ENCODE peak calls at places on chromosomes 7 and 10, in five cellular contexts. A is SK-N-SH, C is HepG2, W is GM12878, E is K562. D is an unnamed sample.

GRCh38 chr7:92244803-92245486 is 769 bp downstream of the KRIT1 start:
- DNase-seq in C (no peak), A (no peak), W (no peak), E (peak), D (no peak)

GRCh38 chr10:46264737-46265368 is 21.9 kb upstream of the ANTXRL start:
- DNase-seq in A (no peak), E (no peak), W (no peak), C (no peak), D (no peak)

GRCh38 chr10:34966440-34966839 is 123.7 kb downstream of the CUL2 start:
- DNase-seq in E (no peak), C (no peak), W (no peak), A (no peak), D (no peak)

GRCh38 chr7:140723574-140723973 is 27.1 kb downstream of the NDUFB2 start:
- DNase-seq in C (no peak), A (no peak), E (no peak), W (no peak), D (no peak)

GRCh38 chr10:127903789-127904188 is 3.1 kb upstream of the PTPRE start:
- DNase-seq in A (no peak), C (no peak), E (no peak), W (no peak), D (no peak)

GRCh38 chr10:130230036-130230435 is 93.8 kb downstream of the GLRX3 start:
- DNase-seq in W (no peak), A (no peak), C (no peak), E (no peak), D (no peak)

GRCh38 chr7:57339198-57339944 is 110.6 kb upstream of the ZNF716 start:
- DNase-seq in E (no peak), W (no peak), C (no peak), A (no peak), D (no peak)

GRCh38 chr10:119006451-119007210 is 22.9 kb upstream of the NANOS1 start:
- DNase-seq in W (no peak), E (no peak), C (peak), A (peak), D (no peak)

GRCh38 chr10:71512213-71512745 is 115.6 kb downstream of the CDH23 start:
- DNase-seq in W (no peak), A (peak), E (no peak), C (no peak), D (no peak)

GRCh38 chr7:31487476-31487875 is 26.4 kb upstream of the ITPRID1 start:
- DNase-seq in E (no peak), W (no peak), C (no peak), A (no peak), D (no peak)

GRCh38 chr7:33075818-33076483 is 13.4 kb upstream of the NT5C3A start:
- DNase-seq in W (no peak), A (no peak), E (no peak), C (no peak), D (no peak)

GRCh38 chr7:78019457-78020130 is 221.0 kb downstream of the PHTF2 start:
- DNase-seq in C (peak), W (no peak), E (peak), A (peak), D (peak)

GRCh38 chr7:40611472-40611871 is 476.7 kb downstream of the SUGCT start:
- DNase-seq in C (no peak), W (no peak), A (no peak), E (no peak), D (no peak)

GRCh38 chr10:60473557-60473956 is 83.9 kb upstream of the ANK3 start:
- DNase-seq in E (no peak), W (no peak), A (no peak), C (peak), D (no peak)

GRCh38 chr10:96719850-96720421 is 378 bp downstream of the PIK3AP1 start:
- DNase-seq in C (peak), A (peak), W (no peak), E (peak), D (peak)

GRCh38 chr10:12471135-12471534 is 121.8 kb downstream of the CAMK1D start:
- DNase-seq in W (no peak), C (no peak), E (no peak), A (no peak), D (no peak)

GRCh38 chr10:6089334-6090219 is 743 bp downstream of the RBM17 start:
- DNase-seq in E (no peak), C (peak), W (no peak), A (peak), D (no peak)
- TF ChIP-seq ZBTB33 in E (no peak), C (no peak), W (no peak), A (no peak), D (no peak)

GRCh38 chr7:117157121-117157870 is 165.6 kb downstream of the WNT2 start:
- DNase-seq in E (peak), C (no peak), W (no peak), A (peak), D (no peak)
- TF ChIP-seq ZBTB33 in E (no peak), C (no peak), W (no peak), A (peak), D (no peak)

DNA sequence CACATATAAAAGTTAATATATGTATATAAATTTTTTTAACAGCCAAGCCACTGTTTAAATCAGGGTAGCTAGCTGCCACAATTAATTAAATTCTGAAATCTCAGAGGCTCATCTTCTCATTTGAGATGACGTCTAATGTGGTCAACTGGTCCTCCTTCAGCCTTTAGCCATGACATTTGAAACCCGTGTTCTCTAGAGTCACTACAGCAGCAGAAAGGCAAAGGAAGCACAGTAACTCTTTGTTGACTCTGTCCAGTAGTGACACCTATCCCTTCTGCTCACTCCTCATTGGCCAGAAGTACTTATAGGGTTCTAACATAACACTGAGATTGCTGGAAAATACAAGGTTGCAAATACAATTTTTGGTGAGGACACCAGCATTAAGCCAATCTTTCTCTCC is 555.5 kb downstream of the ETV1 start:
- DNase-seq in C (no peak), A (no peak), E (no peak), W (no peak), D (no peak)
- TF ChIP-seq ZBTB33 in C (no peak), A (no peak), E (no peak), W (no peak), D (no peak)

DNA sequence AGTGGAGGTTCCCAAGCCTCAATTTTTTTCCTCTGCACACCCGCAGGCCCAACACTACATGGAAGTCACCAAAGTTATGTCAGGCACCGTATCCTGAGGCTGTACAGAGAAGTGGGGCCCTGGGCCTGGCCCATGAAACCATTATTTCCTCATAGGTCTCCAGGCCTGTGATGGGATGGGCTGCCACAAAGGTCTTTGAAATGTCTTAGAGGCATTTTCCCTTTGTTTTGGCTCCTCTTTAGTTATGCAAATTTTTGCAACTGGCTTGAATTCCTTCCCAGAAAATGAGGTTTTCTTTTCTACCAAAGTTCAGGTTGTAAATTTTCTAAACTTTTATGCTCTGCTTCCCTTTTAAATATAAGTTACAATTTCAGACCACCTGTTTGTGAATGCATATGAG is 365.2 kb downstream of the HGF start:
- DNase-seq in E (no peak), A (no peak), C (no peak), W (no peak), D (no peak)
- TF ChIP-seq ZBTB33 in E (no peak), A (no peak), C (no peak), W (no peak), D (no peak)

DNA sequence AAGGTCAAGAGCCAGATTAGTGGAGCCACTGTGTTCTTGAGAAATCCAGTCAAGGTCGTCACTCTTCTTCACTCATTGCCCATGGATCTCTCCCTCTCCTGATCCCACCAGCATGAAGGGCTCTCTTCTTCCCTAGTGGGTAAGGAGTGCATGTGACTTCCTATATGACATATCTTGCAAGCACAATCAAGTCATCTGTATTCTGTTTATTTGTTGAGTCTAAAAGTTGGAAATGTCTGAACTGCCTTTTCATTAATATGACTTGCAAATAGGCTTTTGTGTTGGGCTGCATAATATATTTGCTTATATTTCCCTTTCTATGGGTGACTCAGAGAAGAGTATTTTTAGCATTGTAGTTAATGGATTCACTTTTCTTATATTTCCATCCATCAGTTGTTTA is 313.7 kb upstream of the KMT2E start:
- DNase-seq in A (no peak), W (no peak), C (no peak), E (no peak), D (no peak)
- TF ChIP-seq ZBTB33 in A (no peak), W (no peak), C (no peak), E (no peak), D (no peak)

GRCh38 chr7:130486963-130487324 is 4.9 kb upstream of the MEST start:
- DNase-seq in C (no peak), W (no peak), A (no peak), E (no peak), D (no peak)
- TF ChIP-seq ZBTB33 in C (no peak), W (no peak), A (no peak), E (no peak), D (no peak)

GRCh38 chr7:139680676-139681462 is 96.9 kb downstream of the HIPK2 start:
- DNase-seq in W (no peak), E (peak), A (no peak), C (no peak), D (peak)
- TF ChIP-seq ZBTB33 in W (no peak), E (no peak), A (no peak), C (no peak), D (no peak)

D was measured in HCT116.